ENCODE peak calls at places on chromosomes 2 and 18, in six cellular contexts. One of them, this sample, is unnamed.

GRCh38 chr18:48802543-48803428 is 148.0 kb downstream of the SMAD7 start:
- DNase-seq in A549: no peak
- DNase-seq in HepG2: no peak
- DNase-seq in endothelial cell of umbilical vein: no peak
- DNase-seq in K562: no peak
- DNase-seq in GM12878: no peak
- DNase-seq in this sample: no peak

GRCh38 chr2:46813046-46813445 is 102.6 kb downstream of the MCFD2 start:
- DNase-seq in K562: no peak
- DNase-seq in endothelial cell of umbilical vein: peak
- DNase-seq in GM12878: no peak
- DNase-seq in A549: no peak
- DNase-seq in HepG2: no peak
- DNase-seq in this sample: no peak

GRCh38 chr18:6994719-6995430 is 122.7 kb downstream of the LAMA1 start:
- DNase-seq in K562: no peak
- DNase-seq in endothelial cell of umbilical vein: no peak
- DNase-seq in HepG2: no peak
- DNase-seq in GM12878: no peak
- DNase-seq in A549: no peak
- DNase-seq in this sample: no peak

GRCh38 chr2:172702451-172702850 is 33.2 kb upstream of the RAPGEF4 start:
- DNase-seq in GM12878: no peak
- DNase-seq in A549: no peak
- DNase-seq in HepG2: no peak
- DNase-seq in K562: no peak
- DNase-seq in endothelial cell of umbilical vein: no peak
- DNase-seq in this sample: no peak

GRCh38 chr2:46963210-46963609 is 47.6 kb upstream of the MCFD2 start:
- DNase-seq in A549: no peak
- DNase-seq in HepG2: no peak
- DNase-seq in K562: no peak
- DNase-seq in endothelial cell of umbilical vein: no peak
- DNase-seq in GM12878: no peak
- DNase-seq in this sample: no peak

GRCh38 chr2:156672569-156673270 is 236.5 kb downstream of the GPD2 start:
- DNase-seq in endothelial cell of umbilical vein: no peak
- DNase-seq in A549: no peak
- DNase-seq in GM12878: no peak
- DNase-seq in HepG2: no peak
- DNase-seq in K562: no peak
- DNase-seq in this sample: no peak

GRCh38 chr2:105376789-105377231 is 22.0 kb downstream of the FHL2 start:
- DNase-seq in GM12878: no peak
- DNase-seq in K562: no peak
- DNase-seq in endothelial cell of umbilical vein: peak
- DNase-seq in HepG2: no peak
- DNase-seq in A549: no peak
- DNase-seq in this sample: no peak

GRCh38 chr18:9681217-9681616 is 26.9 kb upstream of the RAB31 start:
- DNase-seq in HepG2: no peak
- DNase-seq in A549: no peak
- DNase-seq in K562: no peak
- DNase-seq in endothelial cell of umbilical vein: no peak
- DNase-seq in GM12878: no peak
- DNase-seq in this sample: no peak

GRCh38 chr2:85843543-85843942 is 45.2 kb downstream of the ST3GAL5 start:
- DNase-seq in endothelial cell of umbilical vein: no peak
- DNase-seq in GM12878: no peak
- DNase-seq in A549: peak
- DNase-seq in HepG2: no peak
- DNase-seq in K562: peak
- DNase-seq in this sample: peak

GRCh38 chr2:109272461-109272860 is 143.5 kb downstream of the SH3RF3 start:
- DNase-seq in GM12878: no peak
- DNase-seq in endothelial cell of umbilical vein: no peak
- DNase-seq in HepG2: no peak
- DNase-seq in A549: no peak
- DNase-seq in K562: no peak
- DNase-seq in this sample: peak

GRCh38 chr2:1591978-1592907 is 152.1 kb downstream of the PXDN start:
- DNase-seq in HepG2: no peak
- DNase-seq in endothelial cell of umbilical vein: peak
- DNase-seq in K562: no peak
- DNase-seq in GM12878: no peak
- DNase-seq in A549: peak
- DNase-seq in this sample: peak

GRCh38 chr18:23380001-23380550 is 73.0 kb upstream of the RIOK3 start:
- DNase-seq in A549: peak
- DNase-seq in GM12878: no peak
- DNase-seq in endothelial cell of umbilical vein: peak
- DNase-seq in HepG2: no peak
- DNase-seq in K562: no peak
- DNase-seq in this sample: no peak

DNA sequence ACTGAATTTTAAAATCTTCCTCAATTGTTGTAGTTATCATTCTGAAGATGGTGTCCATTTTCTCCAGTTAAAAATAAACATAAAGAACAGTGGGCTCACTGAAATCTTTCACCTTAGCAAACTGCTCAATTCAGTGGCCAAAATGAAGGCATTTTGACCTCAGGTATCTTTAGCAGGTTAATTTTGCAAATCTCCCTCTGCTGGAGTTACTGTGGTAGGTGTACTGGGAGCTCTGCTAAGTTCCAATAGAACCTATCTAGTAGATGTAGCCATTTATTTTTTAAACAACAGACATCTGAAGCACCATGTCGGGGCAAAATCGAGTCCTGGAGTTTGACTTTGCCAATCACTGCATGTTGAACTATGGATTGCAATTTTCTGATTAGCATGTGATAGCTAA is 177.1 kb downstream of the IRS1 start:
- DNase-seq in K562: no peak
- DNase-seq in HepG2: peak
- DNase-seq in A549: peak
- DNase-seq in GM12878: no peak
- DNase-seq in endothelial cell of umbilical vein: no peak
- DNase-seq in this sample: no peak
- TF ChIP-seq CTCF in K562: no peak
- TF ChIP-seq CTCF in HepG2: peak
- TF ChIP-seq CTCF in A549: no peak
- TF ChIP-seq CTCF in GM12878: no peak
- TF ChIP-seq CTCF in endothelial cell of umbilical vein: no peak
- TF ChIP-seq CTCF in this sample: no peak

GRCh38 chr2:220580113-220580512 is 952.7 kb downstream of the SLC4A3 start:
- DNase-seq in K562: no peak
- DNase-seq in A549: no peak
- DNase-seq in GM12878: no peak
- DNase-seq in endothelial cell of umbilical vein: no peak
- DNase-seq in HepG2: no peak
- DNase-seq in this sample: no peak

GRCh38 chr2:220574038-220574437 is 946.6 kb downstream of the SLC4A3 start:
- DNase-seq in GM12878: no peak
- DNase-seq in endothelial cell of umbilical vein: no peak
- DNase-seq in K562: no peak
- DNase-seq in HepG2: no peak
- DNase-seq in A549: no peak
- DNase-seq in this sample: no peak

GRCh38 chr2:220579452-220579851 is 952.0 kb downstream of the SLC4A3 start:
- DNase-seq in HepG2: no peak
- DNase-seq in A549: no peak
- DNase-seq in endothelial cell of umbilical vein: no peak
- DNase-seq in GM12878: no peak
- DNase-seq in K562: no peak
- DNase-seq in this sample: no peak

GRCh38 chr2:220572385-220572784 is 945.0 kb downstream of the SLC4A3 start:
- DNase-seq in GM12878: no peak
- DNase-seq in endothelial cell of umbilical vein: no peak
- DNase-seq in HepG2: no peak
- DNase-seq in K562: no peak
- DNase-seq in A549: no peak
- DNase-seq in this sample: no peak

GRCh38 chr2:220575963-220576362 is 948.5 kb downstream of the SLC4A3 start:
- DNase-seq in endothelial cell of umbilical vein: no peak
- DNase-seq in HepG2: no peak
- DNase-seq in K562: no peak
- DNase-seq in GM12878: no peak
- DNase-seq in A549: no peak
- DNase-seq in this sample: no peak
- H3K4me3 ChIP-seq in endothelial cell of umbilical vein: no peak
- H3K4me3 ChIP-seq in HepG2: no peak
- H3K4me3 ChIP-seq in K562: no peak
- H3K4me3 ChIP-seq in GM12878: no peak
- H3K4me3 ChIP-seq in A549: no peak
- H3K4me3 ChIP-seq in this sample: no peak

DNA sequence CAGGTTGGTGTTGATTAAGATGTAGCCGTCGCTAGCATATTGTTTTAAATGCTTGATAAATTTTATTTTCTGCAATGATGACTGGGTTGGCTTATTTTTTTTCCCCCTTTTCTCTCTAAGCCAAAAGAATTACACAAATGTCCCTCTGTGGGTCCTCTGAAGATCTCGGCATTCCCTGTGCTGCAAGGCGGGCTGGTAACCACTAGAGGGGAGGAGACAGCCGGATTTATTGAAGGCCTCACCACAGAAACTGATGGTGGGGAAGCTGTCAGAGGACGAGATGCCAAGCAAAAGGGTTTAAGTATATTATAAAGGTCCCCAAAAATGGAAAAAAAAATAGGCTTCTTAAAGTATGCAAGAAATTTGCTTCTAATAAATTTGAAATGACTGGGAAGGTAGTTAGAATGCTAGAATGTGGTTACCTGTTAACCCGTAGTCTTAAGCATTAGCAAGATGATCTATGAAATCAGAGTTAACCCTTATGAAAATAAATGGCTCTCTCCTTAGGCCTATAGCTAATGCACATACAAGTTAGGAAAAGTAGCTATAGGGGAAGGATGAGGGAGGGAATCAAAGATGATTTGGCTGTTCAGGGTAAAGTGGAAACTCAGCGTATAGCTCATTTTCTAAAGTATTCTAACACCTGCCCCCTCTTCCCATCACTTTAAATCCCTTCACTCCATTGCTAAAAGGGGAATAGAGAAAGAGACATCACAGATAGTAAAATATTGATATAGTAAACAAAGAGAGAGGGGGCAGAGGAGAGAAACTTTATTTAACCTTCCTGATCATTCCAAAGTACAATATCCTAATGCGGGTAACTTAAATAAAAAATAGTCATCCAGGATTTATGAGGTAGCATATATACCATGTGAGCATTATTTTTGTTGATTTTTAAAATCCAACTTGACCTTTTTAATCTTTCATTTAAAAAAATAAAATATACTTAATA is 894.5 kb upstream of the POU3F3 start:
- DNase-seq in A549: peak
- DNase-seq in HepG2: peak
- DNase-seq in GM12878: no peak
- DNase-seq in K562: no peak
- DNase-seq in endothelial cell of umbilical vein: no peak
- DNase-seq in this sample: peak
- TF ChIP-seq MYC in A549: no peak
- TF ChIP-seq MYC in HepG2: no peak
- TF ChIP-seq MYC in GM12878: no peak
- TF ChIP-seq MYC in K562: no peak
- TF ChIP-seq MYC in endothelial cell of umbilical vein: no peak
- TF ChIP-seq MYC in this sample: no peak

DNA sequence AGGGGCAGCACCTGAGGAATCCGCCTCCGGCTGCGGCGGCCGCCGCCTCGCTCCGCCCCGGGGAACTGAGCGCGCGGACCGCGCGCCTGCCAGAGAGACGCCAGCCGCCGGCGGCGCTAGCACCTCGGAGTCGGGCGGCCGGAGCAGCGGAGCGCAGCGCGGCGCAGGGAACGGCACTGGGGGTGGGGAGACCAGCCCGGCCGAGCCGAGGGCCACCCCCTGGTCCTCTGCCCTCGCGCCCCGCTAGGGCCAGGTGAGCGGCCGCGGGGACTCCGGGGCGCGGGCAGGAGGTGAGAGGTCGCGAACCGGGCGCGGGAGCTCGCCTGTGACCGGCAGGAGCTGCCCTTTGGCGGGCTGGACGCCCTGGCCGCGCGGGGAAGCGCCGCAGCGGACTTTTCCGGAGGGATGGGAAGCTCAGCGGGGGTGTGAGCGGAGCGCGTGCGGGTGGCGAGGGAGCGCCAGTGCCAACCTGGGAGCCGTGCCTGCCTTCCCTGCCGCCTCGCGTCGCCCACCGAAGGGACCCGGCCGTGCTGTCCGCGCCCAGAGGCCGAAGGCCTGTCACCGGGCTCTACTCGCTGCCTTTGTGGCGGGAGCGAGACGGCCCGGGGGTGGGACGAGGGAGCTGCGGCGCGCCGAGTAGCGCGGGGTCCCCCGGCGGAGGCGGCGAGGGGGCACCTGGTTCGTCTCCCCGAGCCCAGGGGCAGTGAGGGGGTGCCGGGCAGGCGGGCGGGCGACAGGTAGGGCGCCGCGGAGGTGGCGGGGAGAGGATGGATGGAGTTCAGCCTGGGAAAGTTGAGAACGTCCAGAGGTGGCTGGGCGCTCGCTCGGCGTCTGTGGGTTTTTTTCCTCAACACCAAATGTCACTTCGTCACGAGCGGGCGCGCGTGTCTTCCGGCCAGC is at the start of gene GREB1L:
- DNase-seq in K562: no peak
- DNase-seq in A549: peak
- DNase-seq in GM12878: no peak
- DNase-seq in endothelial cell of umbilical vein: peak
- DNase-seq in HepG2: peak
- DNase-seq in this sample: peak
- TF ChIP-seq CTCF in K562: no peak
- TF ChIP-seq CTCF in A549: peak
- TF ChIP-seq CTCF in GM12878: no peak
- TF ChIP-seq CTCF in endothelial cell of umbilical vein: peak
- TF ChIP-seq CTCF in HepG2: peak
- TF ChIP-seq CTCF in this sample: no peak

DNA sequence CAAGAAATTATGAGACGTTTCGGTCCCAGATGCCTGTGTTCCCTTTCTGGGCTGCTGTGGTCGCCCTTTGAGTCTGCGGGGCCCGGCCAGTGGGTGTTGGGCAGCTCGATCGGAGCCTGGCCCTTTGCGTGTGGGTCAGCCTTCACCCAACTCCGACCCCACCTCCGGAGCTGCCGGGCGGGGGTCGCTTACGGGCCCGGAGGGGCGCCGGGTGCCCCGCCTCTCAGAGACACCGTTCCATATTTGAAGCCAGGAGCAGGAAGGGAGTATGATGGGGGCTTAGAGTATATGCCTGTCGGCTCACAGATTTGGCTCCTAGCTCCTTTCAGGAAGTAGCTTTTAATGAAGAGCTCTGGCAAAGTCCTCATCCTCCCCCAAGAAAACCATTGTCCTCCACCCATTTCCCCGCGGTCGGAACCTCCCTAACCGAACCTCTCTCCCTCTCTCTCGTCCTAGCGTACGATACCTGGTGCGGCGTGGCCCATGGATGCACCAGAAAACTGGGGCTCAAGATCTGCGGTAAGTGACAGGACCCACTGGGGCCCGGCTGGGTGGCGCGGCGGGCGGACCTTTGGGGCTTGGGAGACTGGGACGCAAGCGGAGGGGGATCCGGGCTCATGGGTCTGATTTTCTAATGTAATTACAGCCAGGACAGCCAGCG is 5.1 kb downstream of the GAD1 start:
- DNase-seq in endothelial cell of umbilical vein: no peak
- DNase-seq in HepG2: no peak
- DNase-seq in K562: no peak
- DNase-seq in A549: no peak
- DNase-seq in GM12878: no peak
- DNase-seq in this sample: no peak
- H3K4me3 ChIP-seq in endothelial cell of umbilical vein: no peak
- H3K4me3 ChIP-seq in HepG2: no peak
- H3K4me3 ChIP-seq in K562: no peak
- H3K4me3 ChIP-seq in A549: peak
- H3K4me3 ChIP-seq in GM12878: no peak
- H3K4me3 ChIP-seq in this sample: no peak